ENCODE peak calls at places on chromosome 16, in six cellular contexts. P, Y, I, L, E and A are unnamed samples.

GRCh38 chr16:84949776-84950436 is 61.4 kb downstream of the ZDHHC7 start:
- DNase-seq in P (no peak), Y (no peak), I (no peak), L (no peak), E (no peak), A (no peak)

GRCh38 chr16:46747777-46748651 is at the start of gene MYLK3:
- DNase-seq in P (no peak), Y (no peak), I (no peak), L (no peak), E (no peak), A (no peak)

GRCh38 chr16:53809088-53809951 is 105.4 kb downstream of the FTO start:
- DNase-seq in P (no peak), Y (no peak), I (no peak), L (no peak), E (no peak), A (no peak)

GRCh38 chr16:69481901-69482341 is 57.5 kb downstream of the CYB5B start:
- DNase-seq in P (peak), Y (no peak), I (no peak), L (no peak), E (no peak), A (no peak)

GRCh38 chr16:54282923-54283734 is 3.5 kb downstream of the IRX3 start:
- DNase-seq in P (no peak), Y (no peak), I (no peak), L (no peak), E (no peak), A (no peak)

GRCh38 chr16:10090816-10091215 is 91.4 kb downstream of the GRIN2A start:
- DNase-seq in P (no peak), Y (peak), I (no peak), L (no peak), E (no peak), A (no peak)

GRCh38 chr16:1379054-1379862 is 27.5 kb downstream of the GNPTG start:
- DNase-seq in P (no peak), Y (peak), I (peak), L (no peak), E (peak), A (no peak)

GRCh38 chr16:57822861-57823260 is 20.6 kb upstream of the KIFC3 start:
- DNase-seq in P (no peak), Y (no peak), I (no peak), L (no peak), E (no peak), A (no peak)

GRCh38 chr16:52574105-52574437 is 27.1 kb upstream of the TOX3 start:
- DNase-seq in P (no peak), Y (no peak), I (no peak), L (no peak), E (no peak), A (no peak)

GRCh38 chr16:48720266-48720665 is 110.3 kb upstream of the N4BP1 start:
- DNase-seq in P (no peak), Y (peak), I (no peak), L (no peak), E (no peak), A (no peak)

GRCh38 chr16:88886915-88887521 is 20.6 kb upstream of the PABPN1L start:
- DNase-seq in P (no peak), Y (no peak), I (no peak), L (no peak), E (no peak), A (no peak)

GRCh38 chr16:68298907-68299515 is 11.7 kb downstream of the SLC7A6OS start:
- DNase-seq in P (no peak), Y (peak), I (no peak), L (no peak), E (no peak), A (no peak)

GRCh38 chr16:66116163-66116792 is 250.2 kb upstream of the CDH5 start:
- DNase-seq in P (no peak), Y (no peak), I (no peak), L (no peak), E (no peak), A (no peak)

GRCh38 chr16:74224828-74225227 is 71.8 kb upstream of the PSMD7 start:
- DNase-seq in P (no peak), Y (peak), I (no peak), L (no peak), E (no peak), A (no peak)

GRCh38 chr16:88504489-88505404 is 51.7 kb downstream of the ZFPM1 start:
- DNase-seq in P (no peak), Y (no peak), I (no peak), L (no peak), E (no peak), A (no peak)

GRCh38 chr16:86450691-86451090 is 59.6 kb upstream of the FOXF1 start:
- DNase-seq in P (no peak), Y (no peak), I (no peak), L (no peak), E (no peak), A (no peak)

GRCh38 chr16:66193543-66194229 is 172.8 kb upstream of the CDH5 start:
- DNase-seq in P (no peak), Y (no peak), I (no peak), L (no peak), E (no peak), A (no peak)

GRCh38 chr16:67115649-67116048 is 5.9 kb downstream of the PHAF1 start:
- DNase-seq in P (no peak), Y (peak), I (no peak), L (no peak), E (no peak), A (no peak)

GRCh38 chr16:85809645-85810044 is 10.2 kb downstream of the COX4I1 start:
- DNase-seq in P (no peak), Y (no peak), I (no peak), L (no peak), E (no peak), A (no peak)

GRCh38 chr16:25716186-25716585 is 24.4 kb downstream of the HS3ST4 start:
- DNase-seq in P (no peak), Y (no peak), I (no peak), L (no peak), E (no peak), A (no peak)

GRCh38 chr16:74123826-74124225 is 172.8 kb upstream of the PSMD7 start:
- DNase-seq in P (no peak), Y (no peak), I (no peak), L (no peak), E (no peak), A (no peak)

GRCh38 chr16:21159281-21159951 is 942 bp downstream of the LDAF1 start:
- DNase-seq in P (no peak), Y (peak), I (peak), L (no peak), E (no peak), A (no peak)

GRCh38 chr16:88012360-88012759 is 61.1 kb downstream of the BANP start:
- DNase-seq in P (no peak), Y (no peak), I (no peak), L (no peak), E (no peak), A (no peak)

GRCh38 chr16:90057738-90058173 is 19.4 kb downstream of the PRDM7 start:
- DNase-seq in P (no peak), Y (peak), I (no peak), L (no peak), E (no peak), A (no peak)

GRCh38 chr16:22012241-22012640 is 4.3 kb downstream of the MOSMO start:
- DNase-seq in P (no peak), Y (no peak), I (no peak), L (no peak), E (no peak), A (no peak)

GRCh38 chr16:5461141-5461540 is 363.5 kb upstream of the EEF2KMT start:
- DNase-seq in P (no peak), Y (no peak), I (no peak), L (no peak), E (no peak), A (no peak)

GRCh38 chr16:1965610-1966009 is 984 bp upstream of the RPS2 start:
- DNase-seq in P (no peak), Y (no peak), I (no peak), L (no peak), E (no peak), A (no peak)

GRCh38 chr16:4498546-4499195 is 22.5 kb downstream of the HMOX2 start:
- DNase-seq in P (no peak), Y (no peak), I (no peak), L (no peak), E (no peak), A (no peak)

GRCh38 chr16:49592507-49593422 is 219.2 kb downstream of the C16orf78 start:
- DNase-seq in P (no peak), Y (peak), I (no peak), L (no peak), E (peak), A (no peak)

GRCh38 chr16:24568392-24568791 is 29.0 kb downstream of the RBBP6 start:
- DNase-seq in P (no peak), Y (peak), I (no peak), L (no peak), E (no peak), A (no peak)

GRCh38 chr16:57859331-57859730 is 57.0 kb upstream of the KIFC3 start:
- DNase-seq in P (no peak), Y (peak), I (no peak), L (no peak), E (no peak), A (no peak)

GRCh38 chr16:49748322-49748721 is 107.6 kb downstream of the ZNF423 start:
- DNase-seq in P (no peak), Y (no peak), I (no peak), L (no peak), E (no peak), A (no peak)

GRCh38 chr16:81127051-81127450 is 30.9 kb upstream of the GCSH start:
- DNase-seq in P (no peak), Y (no peak), I (no peak), L (no peak), E (no peak), A (no peak)

GRCh38 chr16:86095131-86095752 is 196.3 kb downstream of the IRF8 start:
- DNase-seq in P (no peak), Y (no peak), I (no peak), L (no peak), E (no peak), A (no peak)

GRCh38 chr16:88455610-88456355 is 2.7 kb downstream of the ZFPM1 start:
- DNase-seq in P (no peak), Y (peak), I (no peak), L (no peak), E (peak), A (no peak)

GRCh38 chr16:84228321-84228838 is 11.4 kb downstream of the KCNG4 start:
- DNase-seq in P (peak), Y (peak), I (no peak), L (no peak), E (no peak), A (no peak)

GRCh38 chr16:6122401-6122800 is 1024.8 kb upstream of the EEF2KMT start:
- DNase-seq in P (no peak), Y (no peak), I (no peak), L (no peak), E (no peak), A (no peak)

GRCh38 chr16:49458656-49459445 is 85.2 kb downstream of the C16orf78 start:
- DNase-seq in P (no peak), Y (no peak), I (no peak), L (no peak), E (no peak), A (no peak)

GRCh38 chr16:2829501-2830354 is at the start of gene ZG16B:
- DNase-seq in P (no peak), Y (no peak), I (no peak), L (no peak), E (no peak), A (no peak)

GRCh38 chr16:57667526-57668258 is 414 bp upstream of the ADGRG3 start:
- DNase-seq in P (no peak), Y (no peak), I (no peak), L (no peak), E (no peak), A (no peak)